ENCODE peak calls at places on chromosomes 16 and 17, in four cellular contexts. X is activated effector memory CD4-positive, alpha-beta T cell treated with Interleukin-2 at 50 U/mL for 16 hours; G is stimulated activated CD4-positive, alpha-beta T cell treated with anti-CD3 and anti-CD28 coated beads, TNF-alpha, amount 100 ng/mL, for 1 hour; T is PC-3. R is an unnamed sample.

GRCh38 chr17:44086364-44087311 is 16.1 kb downstream of the G6PC3 start:
- DNase-seq in X (peak; percentile 9), G (no peak), T (peak; percentile 92), R (peak; percentile 78)

GRCh38 chr17:76018340-76018680 is 8.8 kb downstream of the EVPL start:
- DNase-seq in X (no peak), G (no peak), T (no peak), R (no peak)

GRCh38 chr16:80708823-80709222 is 95.6 kb downstream of the CDYL2 start:
- DNase-seq in X (no peak), G (no peak), T (no peak), R (no peak)

GRCh38 chr17:20263595-20263994 is 203.7 kb downstream of the LGALS9B start:
- DNase-seq in X (no peak), G (no peak), T (no peak), R (no peak)

GRCh38 chr16:88642881-88643545 is 4.6 kb downstream of the IL17C start:
- DNase-seq in X (no peak), G (no peak), T (no peak), R (no peak)

GRCh38 chr16:88052661-88053060 is 101.4 kb downstream of the BANP start:
- DNase-seq in X (no peak), G (no peak), T (no peak), R (no peak)

GRCh38 chr16:77974883-77975282 is 47.5 kb upstream of the CLEC3A start:
- DNase-seq in X (no peak), G (no peak), T (no peak), R (peak; percentile 40)

GRCh38 chr16:58843675-58844074 is 109.6 kb upstream of the GOT2 start:
- DNase-seq in X (no peak), G (no peak), T (peak; percentile 35), R (peak; percentile 47)

GRCh38 chr16:21166561-21166961 is 8.1 kb downstream of the LDAF1 start:
- DNase-seq in X (no peak), G (no peak), T (peak; percentile 23), R (no peak)

R was measured in KBM-7.